ENCODE peak calls at places on chromosomes 1 and 21, in five cellular contexts. One of them, this sample, is unnamed.

GRCh38 chr1:10429868-10430215 is 391 bp upstream of the CENPS start:
- DNase-seq in H9: no peak
- DNase-seq in DND-41: no peak
- DNase-seq in endothelial cell: no peak
- DNase-seq in neural crest cell: no peak
- DNase-seq in this sample: no peak

GRCh38 chr1:2095981-2096736 is 45.9 kb downstream of the PRKCZ start:
- DNase-seq in H9: no peak
- DNase-seq in DND-41: no peak
- DNase-seq in endothelial cell: no peak
- DNase-seq in neural crest cell: no peak
- DNase-seq in this sample: no peak

GRCh38 chr21:44984428-44984791 is 44.6 kb downstream of the SLX9 start:
- DNase-seq in H9: no peak
- DNase-seq in DND-41: no peak
- DNase-seq in endothelial cell: no peak
- DNase-seq in neural crest cell: no peak
- DNase-seq in this sample: no peak

GRCh38 chr1:230208619-230209261 is 141.7 kb downstream of the GALNT2 start:
- DNase-seq in H9: no peak
- DNase-seq in DND-41: no peak
- DNase-seq in endothelial cell: no peak
- DNase-seq in neural crest cell: no peak
- DNase-seq in this sample: no peak

GRCh38 chr1:31523769-31524168 is 52.5 kb upstream of the TINAGL1 start:
- DNase-seq in H9: no peak
- DNase-seq in DND-41: no peak
- DNase-seq in endothelial cell: no peak
- DNase-seq in neural crest cell: no peak
- DNase-seq in this sample: no peak

GRCh38 chr1:9901148-9902059 is 8.7 kb downstream of the CTNNBIP1 start:
- DNase-seq in H9: no peak
- DNase-seq in DND-41: no peak
- DNase-seq in endothelial cell: no peak
- DNase-seq in neural crest cell: no peak
- DNase-seq in this sample: no peak

GRCh38 chr1:110337704-110338199 is 1.4 kb upstream of the RBM15 start:
- DNase-seq in H9: peak; percentile 56
- DNase-seq in DND-41: peak; percentile 42
- DNase-seq in endothelial cell: peak; percentile 44
- DNase-seq in neural crest cell: peak; percentile 30
- DNase-seq in this sample: peak; percentile 51

GRCh38 chr21:15135867-15136629 is 71.2 kb upstream of the NRIP1 start:
- DNase-seq in H9: no peak
- DNase-seq in DND-41: no peak
- DNase-seq in endothelial cell: no peak
- DNase-seq in neural crest cell: no peak
- DNase-seq in this sample: no peak

GRCh38 chr1:25565188-25565591 is 21.8 kb downstream of the LDLRAP1 start:
- DNase-seq in H9: no peak
- DNase-seq in DND-41: no peak
- DNase-seq in endothelial cell: no peak
- DNase-seq in neural crest cell: no peak
- DNase-seq in this sample: no peak

GRCh38 chr1:5597991-5598823 is 394.0 kb downstream of the NPHP4 start:
- DNase-seq in H9: peak; percentile 31
- DNase-seq in DND-41: no peak
- DNase-seq in endothelial cell: no peak
- DNase-seq in neural crest cell: no peak
- DNase-seq in this sample: no peak

GRCh38 chr1:225921734-225922709 is 2.0 kb downstream of the PYCR2 start:
- DNase-seq in H9: no peak
- DNase-seq in DND-41: no peak
- DNase-seq in endothelial cell: no peak
- DNase-seq in neural crest cell: no peak
- DNase-seq in this sample: no peak

GRCh38 chr1:1351511-1352427 is 2.6 kb upstream of the DVL1 start:
- DNase-seq in H9: no peak
- DNase-seq in DND-41: no peak
- DNase-seq in endothelial cell: no peak
- DNase-seq in neural crest cell: no peak
- DNase-seq in this sample: peak; percentile 61

GRCh38 chr1:232628335-232629214 is 1.4 kb downstream of the SIPA1L2 start:
- DNase-seq in H9: no peak
- DNase-seq in DND-41: no peak
- DNase-seq in endothelial cell: no peak
- DNase-seq in neural crest cell: no peak
- DNase-seq in this sample: no peak

GRCh38 chr1:37237948-37238347 is 203.6 kb upstream of the GRIK3 start:
- DNase-seq in H9: no peak
- DNase-seq in DND-41: no peak
- DNase-seq in endothelial cell: no peak
- DNase-seq in neural crest cell: no peak
- DNase-seq in this sample: no peak

GRCh38 chr1:10212476-10212875 is 2.1 kb downstream of the KIF1B start:
- DNase-seq in H9: no peak
- DNase-seq in DND-41: no peak
- DNase-seq in endothelial cell: no peak
- DNase-seq in neural crest cell: no peak
- DNase-seq in this sample: no peak

GRCh38 chr1:236957235-236957634 is 47.0 kb downstream of the MT1HL1 start:
- DNase-seq in H9: no peak
- DNase-seq in DND-41: no peak
- DNase-seq in endothelial cell: no peak
- DNase-seq in neural crest cell: no peak
- DNase-seq in this sample: no peak

GRCh38 chr21:20617130-20617529 is 381.1 kb upstream of the NCAM2 start:
- DNase-seq in H9: peak; percentile 35
- DNase-seq in DND-41: no peak
- DNase-seq in endothelial cell: no peak
- DNase-seq in neural crest cell: no peak
- DNase-seq in this sample: no peak

GRCh38 chr1:83692524-83693336 is 306.2 kb downstream of the TTLL7 start:
- DNase-seq in H9: peak; percentile 80
- DNase-seq in DND-41: peak; percentile 79
- DNase-seq in endothelial cell: peak; percentile 18
- DNase-seq in neural crest cell: peak; percentile 41
- DNase-seq in this sample: peak; percentile 62

GRCh38 chr21:34074283-34075098 is 1.1 kb downstream of the MRPS6 start:
- DNase-seq in H9: no peak
- DNase-seq in DND-41: no peak
- DNase-seq in endothelial cell: peak; percentile 21
- DNase-seq in neural crest cell: peak; percentile 8
- DNase-seq in this sample: peak; percentile 20

GRCh38 chr1:10706514-10706913 is 89.9 kb downstream of the CASZ1 start:
- DNase-seq in H9: no peak
- DNase-seq in DND-41: no peak
- DNase-seq in endothelial cell: no peak
- DNase-seq in neural crest cell: no peak
- DNase-seq in this sample: no peak

GRCh38 chr1:20588634-20589225 is at the start of gene CDA:
- DNase-seq in H9: peak; percentile 78
- DNase-seq in DND-41: no peak
- DNase-seq in endothelial cell: no peak
- DNase-seq in neural crest cell: no peak
- DNase-seq in this sample: no peak

GRCh38 chr1:94660994-94661393 is 119.4 kb upstream of the F3 start:
- DNase-seq in H9: peak; percentile 85
- DNase-seq in DND-41: no peak
- DNase-seq in endothelial cell: no peak
- DNase-seq in neural crest cell: no peak
- DNase-seq in this sample: no peak

GRCh38 chr1:151474711-151475110 is 15.4 kb upstream of the POGZ start:
- DNase-seq in H9: no peak
- DNase-seq in DND-41: no peak
- DNase-seq in endothelial cell: no peak
- DNase-seq in neural crest cell: no peak
- DNase-seq in this sample: no peak

GRCh38 chr1:237108299-237109040 is 66.5 kb downstream of the RYR2 start:
- DNase-seq in H9: no peak
- DNase-seq in DND-41: no peak
- DNase-seq in endothelial cell: no peak
- DNase-seq in neural crest cell: no peak
- DNase-seq in this sample: no peak

GRCh38 chr1:214332950-214333798 is 52.2 kb downstream of the SMYD2 start:
- DNase-seq in H9: peak; percentile 59
- DNase-seq in DND-41: peak; percentile 54
- DNase-seq in endothelial cell: peak; percentile 58
- DNase-seq in neural crest cell: peak; percentile 59
- DNase-seq in this sample: peak; percentile 65

GRCh38 chr1:115865704-115866380 is 24.9 kb upstream of the NHLH2 start:
- DNase-seq in H9: no peak
- DNase-seq in DND-41: no peak
- DNase-seq in endothelial cell: no peak
- DNase-seq in neural crest cell: no peak
- DNase-seq in this sample: no peak

GRCh38 chr1:78843111-78843908 is 163.2 kb downstream of the ADGRL4 start:
- DNase-seq in H9: no peak
- DNase-seq in DND-41: no peak
- DNase-seq in endothelial cell: no peak
- DNase-seq in neural crest cell: no peak
- DNase-seq in this sample: no peak

GRCh38 chr1:155044812-155045690 is 6.1 kb upstream of the ADAM15 start:
- DNase-seq in H9: peak; percentile 87
- DNase-seq in DND-41: peak; percentile 60
- DNase-seq in endothelial cell: peak; percentile 78
- DNase-seq in neural crest cell: peak; percentile 60
- DNase-seq in this sample: peak; percentile 62

GRCh38 chr1:62716397-62716796 is 28.2 kb upstream of the DOCK7 start:
- DNase-seq in H9: no peak
- DNase-seq in DND-41: no peak
- DNase-seq in endothelial cell: no peak
- DNase-seq in neural crest cell: no peak
- DNase-seq in this sample: no peak

GRCh38 chr1:15018767-15019166 is 134.8 kb upstream of the TMEM51 start:
- DNase-seq in H9: no peak
- DNase-seq in DND-41: no peak
- DNase-seq in endothelial cell: no peak
- DNase-seq in neural crest cell: no peak
- DNase-seq in this sample: no peak

GRCh38 chr1:15016001-15016400 is 137.5 kb upstream of the TMEM51 start:
- DNase-seq in H9: no peak
- DNase-seq in DND-41: no peak
- DNase-seq in endothelial cell: no peak
- DNase-seq in neural crest cell: no peak
- DNase-seq in this sample: no peak

GRCh38 chr1:15014521-15014920 is 139.0 kb upstream of the TMEM51 start:
- DNase-seq in H9: no peak
- DNase-seq in DND-41: no peak
- DNase-seq in endothelial cell: no peak
- DNase-seq in neural crest cell: no peak
- DNase-seq in this sample: no peak

GRCh38 chr1:15017105-15017504 is 136.4 kb upstream of the TMEM51 start:
- DNase-seq in H9: no peak
- DNase-seq in DND-41: no peak
- DNase-seq in endothelial cell: no peak
- DNase-seq in neural crest cell: no peak
- DNase-seq in this sample: no peak

DNA sequence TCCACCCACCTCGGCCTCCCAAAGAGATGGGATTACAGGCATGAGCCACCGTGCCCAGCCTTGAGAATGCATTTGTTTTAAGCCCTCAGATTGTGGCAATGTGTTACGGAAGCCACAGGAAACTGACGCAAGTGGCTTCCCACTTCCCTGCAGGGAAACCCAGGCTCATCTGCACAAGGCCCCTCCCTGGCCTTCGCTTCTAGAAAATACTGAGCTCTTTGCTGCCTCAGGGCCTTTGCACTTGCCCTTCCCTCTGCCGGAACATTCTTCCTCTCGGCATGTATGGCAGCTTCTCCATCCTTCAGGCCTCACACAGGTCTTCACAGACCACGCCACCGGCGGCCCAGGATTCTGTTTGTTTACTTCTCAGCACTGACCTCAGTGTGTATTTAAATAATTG is 137.0 kb upstream of the TMEM51 start:
- DNase-seq in H9: no peak
- DNase-seq in DND-41: no peak
- DNase-seq in endothelial cell: no peak
- DNase-seq in neural crest cell: no peak
- DNase-seq in this sample: no peak
- TF ChIP-seq CTCF in H9: no peak
- TF ChIP-seq CTCF in DND-41: no peak
- TF ChIP-seq CTCF in endothelial cell: no peak
- TF ChIP-seq CTCF in neural crest cell: no peak
- TF ChIP-seq CTCF in this sample: no peak

DNA sequence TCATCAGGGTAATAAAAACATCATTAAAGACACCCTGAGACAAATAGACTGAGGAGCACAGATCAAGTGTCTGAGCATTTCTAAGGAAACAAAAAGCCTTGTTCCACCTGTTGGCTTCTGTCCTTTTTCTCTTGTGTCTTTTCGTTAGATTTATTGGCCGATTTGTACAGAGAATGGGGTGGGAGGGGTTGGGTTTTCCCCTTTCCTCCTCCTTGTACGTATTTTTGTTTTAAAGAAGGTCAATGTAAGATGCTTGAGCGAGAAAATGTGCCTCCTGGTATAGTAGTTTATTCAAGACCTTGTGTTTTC is 1.2 kb downstream of the BCL9 start:
- DNase-seq in H9: no peak
- DNase-seq in DND-41: no peak
- DNase-seq in endothelial cell: no peak
- DNase-seq in neural crest cell: no peak
- DNase-seq in this sample: no peak
- TF ChIP-seq CTCF in H9: no peak
- TF ChIP-seq CTCF in DND-41: no peak
- TF ChIP-seq CTCF in endothelial cell: no peak
- TF ChIP-seq CTCF in neural crest cell: no peak
- TF ChIP-seq CTCF in this sample: no peak

GRCh38 chr1:160942926-160943325 is 11.7 kb downstream of the ITLN2 start:
- DNase-seq in H9: no peak
- DNase-seq in DND-41: no peak
- DNase-seq in endothelial cell: no peak
- DNase-seq in neural crest cell: no peak
- DNase-seq in this sample: no peak
- TF ChIP-seq CTCF in H9: peak; percentile 57
- TF ChIP-seq CTCF in DND-41: no peak
- TF ChIP-seq CTCF in endothelial cell: no peak
- TF ChIP-seq CTCF in neural crest cell: no peak
- TF ChIP-seq CTCF in this sample: no peak

GRCh38 chr1:162396201-162396906 is 14.8 kb downstream of the C1orf226 start:
- DNase-seq in H9: no peak
- DNase-seq in DND-41: no peak
- DNase-seq in endothelial cell: no peak
- DNase-seq in neural crest cell: no peak
- DNase-seq in this sample: no peak

GRCh38 chr1:162400790-162401189 is 11.1 kb downstream of the SH2D1B start:
- DNase-seq in H9: no peak
- DNase-seq in DND-41: no peak
- DNase-seq in endothelial cell: no peak
- DNase-seq in neural crest cell: no peak
- DNase-seq in this sample: no peak

GRCh38 chr1:162397943-162398560 is 13.9 kb downstream of the SH2D1B start:
- DNase-seq in H9: no peak
- DNase-seq in DND-41: no peak
- DNase-seq in endothelial cell: no peak
- DNase-seq in neural crest cell: no peak
- DNase-seq in this sample: no peak

GRCh38 chr1:162398999-162399580 is 12.8 kb downstream of the SH2D1B start:
- DNase-seq in H9: no peak
- DNase-seq in DND-41: no peak
- DNase-seq in endothelial cell: no peak
- DNase-seq in neural crest cell: no peak
- DNase-seq in this sample: no peak

GRCh38 chr1:162397039-162397448 is 14.9 kb downstream of the SH2D1B start:
- DNase-seq in H9: no peak
- DNase-seq in DND-41: no peak
- DNase-seq in endothelial cell: no peak
- DNase-seq in neural crest cell: no peak
- DNase-seq in this sample: no peak
- TF ChIP-seq CTCF in H9: no peak
- TF ChIP-seq CTCF in DND-41: no peak
- TF ChIP-seq CTCF in endothelial cell: no peak
- TF ChIP-seq CTCF in neural crest cell: no peak
- TF ChIP-seq CTCF in this sample: no peak